ENCODE peak calls at places on chromosomes 4 and X, in six cellular contexts. Y, T, U, C, I and L are unnamed samples.

GRCh38 chr4:15373363-15373762 is 54.5 kb upstream of the C1QTNF7 start:
- DNase-seq in T (no peak), U (no peak), Y (no peak), I (no peak), C (no peak), L (no peak)

GRCh38 chr4:86653237-86653865 is 59.2 kb downstream of the PTPN13 start:
- DNase-seq in U (no peak), I (no peak), Y (no peak), T (no peak), C (no peak), L (no peak)

GRCh38 chr4:163113921-163114703 is 52.6 kb downstream of the NAF1 start:
- DNase-seq in C (peak), Y (no peak), I (no peak), T (no peak), U (no peak), L (no peak)

GRCh38 chr4:109041463-109041862 is 261.0 kb downstream of the COL25A1 start:
- DNase-seq in C (peak), T (no peak), U (no peak), I (no peak), Y (no peak), L (no peak)

GRCh38 chr4:10893417-10893816 is 208.8 kb upstream of the CLNK start:
- DNase-seq in U (no peak), T (no peak), I (no peak), Y (peak), C (no peak), L (no peak)

GRCh38 chr4:146916479-146917076 is 29.1 kb downstream of the TTC29 start:
- DNase-seq in U (no peak), T (no peak), I (no peak), C (peak), Y (no peak), L (no peak)

GRCh38 chrX:91137881-91138280 is 296.8 kb upstream of the PABPC5 start:
- DNase-seq in U (no peak), C (no peak), I (no peak), Y (no peak), T (no peak), L (no peak)

GRCh38 chr4:72205831-72206230 is 174.0 kb downstream of the NPFFR2 start:
- DNase-seq in I (no peak), Y (no peak), U (no peak), C (peak), T (no peak), L (no peak)

GRCh38 chr4:107839166-107839565 is 14.4 kb downstream of the SGMS2 start:
- DNase-seq in C (no peak), Y (no peak), I (no peak), U (no peak), T (no peak), L (no peak)

GRCh38 chr4:7394184-7394575 is 40.5 kb downstream of the PSAPL1 start:
- DNase-seq in C (no peak), Y (no peak), U (no peak), T (no peak), I (no peak), L (no peak)

GRCh38 chr4:82898322-82899243 is 2.0 kb upstream of the THAP9 start:
- DNase-seq in Y (no peak), I (no peak), U (peak), C (peak), T (no peak), L (no peak)

GRCh38 chrX:27555514-27555913 is 34.6 kb upstream of the DCAF8L2 start:
- DNase-seq in C (peak), Y (no peak), U (no peak), I (no peak), T (no peak), L (no peak)

GRCh38 chr4:37427193-37427592 is 182.7 kb downstream of the NWD2 start:
- DNase-seq in I (no peak), U (no peak), Y (no peak), T (no peak), C (no peak), L (no peak)

GRCh38 chrX:119942173-119942819 is 1.3 kb downstream of the NKAP start:
- DNase-seq in T (no peak), I (no peak), C (no peak), Y (no peak), U (no peak), L (no peak)

GRCh38 chrX:53073115-53073581 is 9.0 kb upstream of the TSPYL2 start:
- DNase-seq in C (no peak), Y (no peak), T (no peak), I (no peak), U (no peak), L (no peak)

GRCh38 chr4:58247792-58248191 is 1137.6 kb upstream of the IGFBP7 start:
- DNase-seq in Y (peak), U (no peak), C (no peak), I (no peak), T (no peak), L (no peak)

GRCh38 chr4:140672366-140672765 is 83.8 kb downstream of the TBC1D9 start:
- DNase-seq in U (no peak), Y (no peak), I (no peak), C (no peak), T (no peak), L (no peak)

GRCh38 chr4:106628616-106629606 is 260.3 kb upstream of the GIMD1 start:
- DNase-seq in U (no peak), C (peak), Y (no peak), I (no peak), T (no peak), L (no peak)

GRCh38 chrX:25012793-25013592 is 2.8 kb downstream of the ARX start:
- DNase-seq in T (no peak), U (no peak), C (no peak), I (no peak), Y (peak), L (no peak)

GRCh38 chr4:1035510-1035909 is 24.1 kb downstream of the FGFRL1 start:
- DNase-seq in I (no peak), C (no peak), T (no peak), Y (no peak), U (peak), L (peak)

GRCh38 chrX:97334850-97335249 is 451.1 kb downstream of the RPA4 start:
- DNase-seq in T (no peak), Y (no peak), I (no peak), C (no peak), U (no peak), L (no peak)
- H3K27ac ChIP-seq in T (no peak), Y (no peak), I (no peak), C (no peak), U (no peak), L (no peak)

DNA sequence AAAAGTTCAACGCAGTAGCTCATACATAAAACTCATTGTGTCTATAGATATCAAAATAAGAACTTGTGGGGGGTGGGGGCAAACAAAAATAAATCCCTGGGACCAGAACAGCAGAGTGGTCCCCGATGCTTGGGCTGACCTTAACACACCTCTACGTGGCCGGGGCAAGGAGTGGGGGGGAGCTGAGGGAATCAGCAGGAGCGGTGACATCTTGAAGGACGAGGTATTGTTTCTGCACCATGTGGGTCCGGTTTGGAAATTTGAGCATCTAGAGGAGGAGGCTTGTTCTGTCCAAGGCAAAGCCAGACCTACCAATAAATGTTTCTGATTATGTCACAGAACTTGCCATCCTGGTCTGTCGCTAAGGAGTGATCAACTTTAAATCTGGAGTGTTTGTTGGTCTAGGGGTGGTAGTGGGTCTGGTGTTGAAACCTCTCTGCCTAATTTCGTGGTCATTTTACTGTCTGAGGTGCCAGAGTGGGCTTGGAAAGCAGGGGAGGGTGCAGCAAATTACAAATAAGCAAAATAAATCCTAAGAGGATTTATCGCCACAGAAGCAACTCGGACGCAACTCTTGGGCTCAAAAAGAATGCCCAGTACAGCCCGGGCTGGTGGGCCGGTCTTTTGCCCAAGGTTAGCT is 776 bp upstream of the RAPGEF2 start:
- DNase-seq in C (no peak), U (no peak), Y (peak), I (no peak), T (no peak), L (no peak)
- H3K27ac ChIP-seq in C (no peak), U (peak), Y (no peak), I (peak), T (no peak), L (peak)

DNA sequence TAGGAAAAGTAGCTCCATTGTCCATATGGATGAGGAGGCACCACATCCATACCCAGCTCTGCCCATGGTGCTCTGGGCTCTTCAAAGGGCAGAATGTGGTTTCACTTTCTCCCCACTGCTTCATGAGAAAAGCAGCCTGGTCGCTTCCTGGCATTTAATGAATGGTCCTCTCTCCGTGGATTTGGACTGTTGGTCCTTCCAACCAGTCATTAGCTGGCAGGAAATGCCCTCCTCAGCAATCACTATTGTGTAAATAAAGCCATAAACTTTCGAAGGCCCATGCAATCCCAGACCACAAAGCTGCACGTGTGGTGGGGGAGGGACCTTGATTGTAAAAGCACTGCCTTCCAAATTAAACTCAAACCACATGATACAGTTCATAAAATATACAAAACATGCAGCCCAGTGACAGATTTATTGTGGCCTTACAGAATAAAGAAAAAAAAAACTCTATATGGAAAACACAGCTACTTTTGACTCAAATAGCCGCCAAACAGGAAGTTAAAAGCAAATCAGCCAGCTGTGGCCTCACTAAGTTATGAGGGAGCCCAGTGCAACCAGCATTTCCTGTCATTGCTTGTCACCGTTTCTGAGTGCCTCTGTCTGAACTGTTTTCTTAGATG is 8.1 kb downstream of the MBNL3 start:
- DNase-seq in Y (no peak), T (peak), I (no peak), C (peak), U (peak), L (no peak)
- H3K27ac ChIP-seq in Y (peak), T (peak), I (peak), C (no peak), U (peak), L (peak)

DNA sequence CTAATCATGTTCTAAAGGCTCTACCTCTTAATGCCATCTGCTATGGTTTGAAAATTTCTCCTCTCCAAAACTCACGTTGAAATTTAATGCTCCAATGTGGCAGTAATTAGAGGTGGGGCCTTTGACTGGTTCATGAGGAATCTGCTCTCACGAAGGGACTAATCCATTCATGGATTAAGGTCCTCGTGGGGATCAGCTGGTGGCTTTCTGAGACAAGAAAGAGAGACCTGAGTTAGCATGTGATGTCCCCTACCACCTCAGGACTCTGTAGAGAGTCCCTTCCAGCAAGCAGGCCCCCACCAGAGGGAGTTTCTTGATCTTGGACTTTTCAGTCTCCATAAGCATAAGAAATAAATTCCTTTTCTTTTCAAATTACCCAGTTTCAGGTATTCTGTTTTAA is 65.3 kb downstream of the WDFY3 start:
- DNase-seq in I (no peak), C (no peak), T (no peak), U (no peak), Y (no peak), L (no peak)
- H3K27ac ChIP-seq in I (no peak), C (no peak), T (no peak), U (no peak), Y (no peak), L (no peak)

GRCh38 chrX:13029831-13030771 is 14.3 kb downstream of the FAM9C start:
- DNase-seq in Y (peak), I (no peak), C (no peak), T (no peak), U (no peak), L (no peak)

GRCh38 chrX:13029341-13029740 is 15.1 kb downstream of the FAM9C start:
- DNase-seq in T (no peak), U (peak), Y (peak), C (no peak), I (no peak), L (no peak)

GRCh38 chrX:13028871-13029336 is 15.5 kb downstream of the FAM9C start:
- DNase-seq in C (no peak), I (no peak), T (no peak), U (no peak), Y (peak), L (no peak)

GRCh38 chrX:13036896-13037295 is 7.5 kb downstream of the FAM9C start:
- DNase-seq in I (no peak), Y (no peak), C (no peak), U (no peak), T (no peak), L (no peak)

DNA sequence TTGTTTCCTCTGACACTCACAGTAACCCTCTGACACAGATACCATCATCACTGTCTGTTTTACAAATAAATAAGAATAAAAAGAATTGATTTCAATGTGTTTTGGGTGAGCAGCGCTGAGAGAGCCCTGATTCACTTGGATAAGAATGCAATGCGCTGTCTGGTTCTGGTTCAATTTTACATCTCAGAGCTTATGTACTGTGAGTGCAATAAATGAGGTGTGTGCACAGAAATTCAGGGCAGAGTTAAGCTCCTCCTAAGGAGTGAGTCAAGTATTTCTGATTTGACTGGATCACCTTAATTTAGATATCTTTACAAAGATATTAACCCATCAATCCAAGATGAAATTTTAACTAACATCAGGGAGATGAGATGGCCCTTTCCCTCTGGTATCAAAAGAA is 11.2 kb downstream of the FAM9C start:
- DNase-seq in Y (no peak), U (no peak), C (no peak), I (no peak), T (no peak), L (no peak)
- H3K27ac ChIP-seq in Y (no peak), U (no peak), C (no peak), I (no peak), T (no peak), L (no peak)

DNA sequence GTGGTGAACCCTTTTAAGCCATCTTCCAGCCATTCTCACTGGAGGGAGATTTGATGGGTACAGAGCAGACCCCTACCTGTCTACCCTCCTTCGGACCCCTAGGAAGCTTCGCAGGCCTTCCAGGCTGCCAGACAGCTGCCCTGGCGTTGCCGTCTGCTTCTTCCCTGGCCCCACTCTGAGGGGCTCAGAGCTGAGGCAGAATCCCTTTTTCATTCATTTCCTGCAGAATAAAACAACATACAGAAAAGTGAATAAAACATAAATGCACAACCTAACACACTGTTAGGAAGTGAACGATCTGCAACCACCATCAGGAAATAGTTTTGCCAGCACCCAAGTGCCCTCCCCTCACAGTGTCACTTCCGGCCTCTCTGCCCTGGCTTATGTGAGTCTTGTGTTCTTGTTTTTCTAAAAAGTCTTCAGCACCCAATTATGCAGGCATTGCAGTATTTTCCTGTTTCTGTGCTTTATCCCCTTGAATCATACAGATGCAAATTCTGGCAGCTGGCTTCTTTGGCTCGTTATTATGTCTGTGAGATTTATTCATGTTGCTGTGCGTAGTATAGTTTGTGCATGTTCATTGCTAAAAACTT is 5.6 kb upstream of the ADD1 start:
- DNase-seq in I (peak), C (no peak), Y (no peak), T (peak), U (peak), L (no peak)
- H3K27ac ChIP-seq in I (peak), C (peak), Y (no peak), T (peak), U (peak), L (peak)

GRCh38 chr4:55528495-55528894 is 18.2 kb downstream of the CLOCK start:
- DNase-seq in C (no peak), Y (no peak), I (no peak), T (no peak), U (no peak), L (no peak)
- H3K27ac ChIP-seq in C (no peak), Y (no peak), I (no peak), T (no peak), U (no peak), L (no peak)

DNA sequence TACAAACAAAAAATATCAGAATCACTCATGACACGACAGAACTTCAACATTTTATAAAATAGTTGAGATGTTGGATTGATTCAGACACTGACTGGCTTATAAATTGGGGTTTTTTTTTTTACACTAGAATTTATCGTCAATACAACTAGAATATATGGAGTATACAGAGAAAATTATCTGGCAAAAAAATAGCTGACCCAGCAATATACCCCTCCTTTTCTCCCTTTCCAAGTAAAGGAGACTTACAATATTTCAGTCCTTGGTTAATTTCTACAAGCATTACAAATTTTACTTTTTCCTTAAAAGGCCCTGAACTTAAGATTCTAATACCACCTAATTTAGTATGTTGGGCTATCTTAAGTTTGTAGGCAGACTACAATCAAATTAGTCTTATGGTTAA is 76.3 kb downstream of the LCORL start:
- DNase-seq in I (no peak), Y (no peak), U (no peak), T (no peak), C (no peak), L (no peak)
- H3K27ac ChIP-seq in I (no peak), Y (no peak), U (no peak), T (no peak), C (no peak), L (no peak)

DNA sequence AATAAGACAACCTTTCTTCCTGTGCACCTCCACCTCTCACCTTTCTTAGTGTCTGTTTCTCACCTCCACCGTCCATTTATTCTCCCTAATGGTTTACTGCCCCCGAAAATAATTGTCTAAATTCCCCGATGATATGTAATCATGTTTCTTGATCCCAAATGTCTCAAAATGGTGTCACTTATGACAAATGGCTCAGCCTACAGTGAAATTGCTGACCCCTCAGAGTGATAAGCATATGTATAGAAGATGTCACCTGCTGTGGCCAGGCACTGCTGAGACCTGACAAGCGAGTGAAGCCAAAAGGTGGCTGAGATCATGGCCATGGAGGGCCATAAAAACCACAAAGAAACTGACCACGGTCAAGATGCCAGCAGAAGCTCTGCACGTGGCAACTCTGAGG is 35.7 kb downstream of the MSL3 start:
- DNase-seq in C (no peak), Y (no peak), T (no peak), I (no peak), U (no peak), L (no peak)
- H3K27ac ChIP-seq in C (no peak), Y (no peak), T (no peak), I (no peak), U (no peak), L (no peak)